ENCODE peak calls at places on chromosomes 6 and 20, in six cellular contexts. A, O, U, Q, M and W are unnamed samples.

GRCh38 chr6:40996591-40997247 is 42.3 kb downstream of the UNC5CL start:
- DNase-seq in A (peak; percentile 23), O (peak; percentile 45), U (no peak), Q (no peak), M (no peak), W (no peak)

GRCh38 chr20:14553774-14554524 is 216.5 kb upstream of the FLRT3 start:
- DNase-seq in A (no peak), O (no peak), U (peak; percentile 87), Q (no peak), M (no peak), W (no peak)

GRCh38 chr20:37711001-37711400 is 17.2 kb downstream of the CTNNBL1 start:
- DNase-seq in A (peak; percentile 55), O (no peak), U (no peak), Q (no peak), M (no peak), W (no peak)

GRCh38 chr6:150016324-150017185 is 8.8 kb downstream of the RAET1L start:
- DNase-seq in A (peak; percentile 84), O (peak; percentile 77), U (peak; percentile 86), Q (peak; percentile 76), M (peak; percentile 64), W (peak; percentile 65)

GRCh38 chr6:124961784-124962611 is at the start of gene RNF217:
- DNase-seq in A (peak; percentile 27), O (peak; percentile 60), U (peak; percentile 77), Q (no peak), M (peak; percentile 34), W (no peak)

GRCh38 chr6:163904161-163904560 is 489.6 kb downstream of the QKI start:
- DNase-seq in A (no peak), O (no peak), U (no peak), Q (no peak), M (no peak), W (no peak)

GRCh38 chr6:119328254-119328653 is 21.3 kb downstream of the MAN1A1 start:
- DNase-seq in A (no peak), O (no peak), U (no peak), Q (no peak), M (no peak), W (no peak)

GRCh38 chr6:113500221-113500620 is 356.9 kb upstream of the MARCKS start:
- DNase-seq in A (peak; percentile 18), O (no peak), U (peak; percentile 69), Q (no peak), M (no peak), W (no peak)

GRCh38 chr6:16238057-16238657 is at the start of gene GMPR:
- DNase-seq in A (peak; percentile 59), O (peak; percentile 45), U (peak; percentile 79), Q (no peak), M (peak; percentile 84), W (peak; percentile 65)

GRCh38 chr6:141977782-141978181 is 154.9 kb upstream of the GJE1 start:
- DNase-seq in A (no peak), O (no peak), U (no peak), Q (no peak), M (no peak), W (no peak)

GRCh38 chr6:6494677-6495076 is 93.8 kb upstream of the LY86 start:
- DNase-seq in A (peak; percentile 54), O (peak; percentile 89), U (peak; percentile 16), Q (peak; percentile 85), M (peak; percentile 15), W (peak; percentile 49)

GRCh38 chr20:47159166-47159565 is 197.3 kb downstream of the ZMYND8 start:
- DNase-seq in A (no peak), O (no peak), U (no peak), Q (no peak), M (no peak), W (no peak)

DNA sequence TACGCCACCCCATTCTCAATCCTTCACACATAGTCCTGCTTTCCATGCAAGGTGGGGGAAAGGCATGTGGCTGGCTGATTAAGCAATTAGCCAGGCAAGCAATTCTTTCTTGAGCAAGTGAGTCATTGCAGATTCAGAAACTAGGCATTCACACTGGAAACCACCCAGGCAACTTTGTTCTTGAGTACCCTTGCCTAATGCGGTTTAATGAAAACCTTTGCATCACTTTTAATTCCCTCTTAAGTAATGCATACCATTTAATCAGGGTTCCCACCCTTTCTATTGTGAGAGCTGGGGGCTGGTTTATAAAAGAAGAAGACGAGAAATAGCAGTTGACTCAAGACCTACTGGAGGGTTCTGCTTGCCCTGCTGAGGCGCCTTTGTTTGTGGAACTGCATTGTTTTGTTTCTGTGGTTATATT is 49.0 kb upstream of the TSHZ2 start:
- DNase-seq in A (peak; percentile 53), O (peak; percentile 11), U (peak; percentile 99), Q (no peak), M (no peak), W (no peak)
- TF ChIP-seq EZH2phosphoT487 in A (no peak), O (no peak), U (no peak), Q (no peak), M (no peak), W (no peak)

GRCh38 chr6:157144861-157145260 is 178.5 kb downstream of the TMEM242 start:
- DNase-seq in A (no peak), O (no peak), U (no peak), Q (no peak), M (no peak), W (no peak)

GRCh38 chr6:157143171-157143884 is 180.0 kb downstream of the TMEM242 start:
- DNase-seq in A (peak; percentile 12), O (no peak), U (peak; percentile 87), Q (no peak), M (peak; percentile 82), W (no peak)

GRCh38 chr6:157148391-157149323 is 174.7 kb downstream of the TMEM242 start:
- DNase-seq in A (peak; percentile 88), O (no peak), U (peak; percentile 96), Q (no peak), M (peak; percentile 97), W (peak; percentile 75)

GRCh38 chr6:157145656-157146285 is 177.5 kb downstream of the TMEM242 start:
- DNase-seq in A (no peak), O (no peak), U (no peak), Q (no peak), M (no peak), W (no peak)

GRCh38 chr6:157143885-157144795 is 179.2 kb downstream of the TMEM242 start:
- DNase-seq in A (no peak), O (peak; percentile 45), U (no peak), Q (no peak), M (peak; percentile 35), W (no peak)
- TF ChIP-seq EZH2phosphoT487 in A (no peak), O (no peak), U (no peak), Q (no peak), M (no peak), W (no peak)

GRCh38 chr6:43946641-43947363 is 176.8 kb downstream of the VEGFA start:
- DNase-seq in A (no peak), O (no peak), U (no peak), Q (no peak), M (no peak), W (no peak)

GRCh38 chr6:43947860-43948259 is 177.8 kb downstream of the VEGFA start:
- DNase-seq in A (no peak), O (no peak), U (no peak), Q (no peak), M (no peak), W (no peak)

GRCh38 chr6:43943781-43944250 is 173.8 kb downstream of the VEGFA start:
- DNase-seq in A (peak; percentile 37), O (no peak), U (no peak), Q (no peak), M (no peak), W (no peak)

GRCh38 chr6:43944908-43945777 is 175.1 kb downstream of the VEGFA start:
- DNase-seq in A (no peak), O (no peak), U (no peak), Q (no peak), M (no peak), W (no peak)

DNA sequence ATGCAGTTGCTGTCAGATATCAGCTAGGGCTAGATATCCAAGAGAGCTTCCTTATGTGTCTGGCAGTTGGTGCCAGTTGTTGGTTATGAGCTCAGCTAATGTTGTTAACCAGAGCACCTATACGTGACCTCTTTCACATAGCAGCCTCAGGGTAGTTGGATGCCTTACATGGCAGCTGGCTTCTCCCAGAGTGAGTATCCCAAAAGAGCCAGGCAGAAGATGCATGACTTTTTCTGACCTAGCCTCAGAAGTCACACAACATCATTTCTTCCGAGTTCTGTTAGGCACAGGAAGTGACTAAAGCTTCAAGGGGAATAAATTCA is 175.7 kb downstream of the VEGFA start:
- DNase-seq in A (no peak), O (no peak), U (no peak), Q (no peak), M (no peak), W (no peak)
- TF ChIP-seq EZH2phosphoT487 in A (no peak), O (no peak), U (no peak), Q (no peak), M (no peak), W (no peak)

GRCh38 chr6:159762681-159763293 is 942 bp downstream of the ACAT2 start:
- DNase-seq in A (no peak), O (peak; percentile 20), U (peak; percentile 23), Q (peak; percentile 21), M (no peak), W (no peak)
- TF ChIP-seq EZH2phosphoT487 in A (no peak), O (no peak), U (no peak), Q (no peak), M (no peak), W (no peak)